ENCODE peak calls at places on chromosomes 7 and 10, in nine cellular contexts. One of them, this sample, is unnamed.
A peak's percentile ranks its signal among the peaks of the same experiment; 100 is the strongest.

GRCh38 chr10:21516270-21517131 is 9.0 kb downstream of the SKIDA1 start:
- DNase-seq in SJSA1: peak; percentile 64
- DNase-seq in T follicular helper cell: no peak
- DNase-seq in gastrocnemius medialis: peak; percentile 82
- DNase-seq in SHP77 treated with DMSO at 0.1 percent for 48 hours: no peak
- DNase-seq in AG09309: no peak
- DNase-seq in HFF-Myc: no peak
- DNase-seq in COLO829: no peak
- DNase-seq in cardiac muscle cell: peak; percentile 65
- DNase-seq in this sample: peak; percentile 52

GRCh38 chr10:7541137-7542087 is 125.4 kb downstream of the ITIH5 start:
- DNase-seq in COLO829: no peak
- DNase-seq in gastrocnemius medialis: no peak
- DNase-seq in T follicular helper cell: no peak
- DNase-seq in cardiac muscle cell: peak; percentile 77
- DNase-seq in SJSA1: peak; percentile 86
- DNase-seq in AG09309: no peak
- DNase-seq in SHP77 treated with DMSO at 0.1 percent for 48 hours: no peak
- DNase-seq in HFF-Myc: no peak
- DNase-seq in this sample: no peak

GRCh38 chr7:132009778-132010177 is 453.4 kb upstream of the PODXL start:
- DNase-seq in COLO829: no peak
- DNase-seq in SHP77 treated with DMSO at 0.1 percent for 48 hours: no peak
- DNase-seq in AG09309: no peak
- DNase-seq in gastrocnemius medialis: no peak
- DNase-seq in SJSA1: no peak
- DNase-seq in HFF-Myc: no peak
- DNase-seq in T follicular helper cell: no peak
- DNase-seq in cardiac muscle cell: no peak
- DNase-seq in this sample: no peak

GRCh38 chr10:4141471-4141870 is 356.5 kb upstream of the KLF6 start:
- DNase-seq in cardiac muscle cell: peak; percentile 37
- DNase-seq in T follicular helper cell: no peak
- DNase-seq in SJSA1: no peak
- DNase-seq in SHP77 treated with DMSO at 0.1 percent for 48 hours: no peak
- DNase-seq in HFF-Myc: no peak
- DNase-seq in COLO829: no peak
- DNase-seq in AG09309: no peak
- DNase-seq in gastrocnemius medialis: no peak
- DNase-seq in this sample: no peak

GRCh38 chr10:96014473-96015102 is 28.8 kb upstream of the CCNJ start:
- DNase-seq in cardiac muscle cell: no peak
- DNase-seq in COLO829: no peak
- DNase-seq in T follicular helper cell: no peak
- DNase-seq in SJSA1: no peak
- DNase-seq in gastrocnemius medialis: no peak
- DNase-seq in SHP77 treated with DMSO at 0.1 percent for 48 hours: no peak
- DNase-seq in HFF-Myc: no peak
- DNase-seq in AG09309: no peak
- DNase-seq in this sample: no peak

GRCh38 chr10:97822261-97822687 is 27.4 kb upstream of the GOLGA7B start:
- DNase-seq in SJSA1: no peak
- DNase-seq in HFF-Myc: no peak
- DNase-seq in SHP77 treated with DMSO at 0.1 percent for 48 hours: no peak
- DNase-seq in T follicular helper cell: no peak
- DNase-seq in COLO829: no peak
- DNase-seq in cardiac muscle cell: no peak
- DNase-seq in gastrocnemius medialis: peak; percentile 75
- DNase-seq in AG09309: no peak
- DNase-seq in this sample: peak; percentile 42

GRCh38 chr7:151343516-151343915 is 1.9 kb downstream of the NUB1 start:
- DNase-seq in SJSA1: peak; percentile 4
- DNase-seq in T follicular helper cell: no peak
- DNase-seq in cardiac muscle cell: no peak
- DNase-seq in gastrocnemius medialis: no peak
- DNase-seq in AG09309: no peak
- DNase-seq in SHP77 treated with DMSO at 0.1 percent for 48 hours: no peak
- DNase-seq in HFF-Myc: no peak
- DNase-seq in COLO829: no peak
- DNase-seq in this sample: no peak

GRCh38 chr10:69051303-69051702 is 36.6 kb upstream of the SRGN start:
- DNase-seq in SHP77 treated with DMSO at 0.1 percent for 48 hours: no peak
- DNase-seq in COLO829: no peak
- DNase-seq in AG09309: no peak
- DNase-seq in HFF-Myc: no peak
- DNase-seq in SJSA1: no peak
- DNase-seq in gastrocnemius medialis: peak; percentile 20
- DNase-seq in cardiac muscle cell: no peak
- DNase-seq in T follicular helper cell: no peak
- DNase-seq in this sample: no peak

GRCh38 chr7:17126413-17127374 is 171.8 kb upstream of the AHR start:
- DNase-seq in SJSA1: no peak
- DNase-seq in gastrocnemius medialis: no peak
- DNase-seq in COLO829: no peak
- DNase-seq in T follicular helper cell: no peak
- DNase-seq in SHP77 treated with DMSO at 0.1 percent for 48 hours: no peak
- DNase-seq in cardiac muscle cell: no peak
- DNase-seq in AG09309: no peak
- DNase-seq in HFF-Myc: no peak
- DNase-seq in this sample: no peak

GRCh38 chr10:18164771-18165361 is 24.6 kb downstream of the CACNB2 start:
- DNase-seq in gastrocnemius medialis: no peak
- DNase-seq in COLO829: no peak
- DNase-seq in cardiac muscle cell: no peak
- DNase-seq in SJSA1: no peak
- DNase-seq in SHP77 treated with DMSO at 0.1 percent for 48 hours: no peak
- DNase-seq in AG09309: peak; percentile 67
- DNase-seq in HFF-Myc: peak; percentile 64
- DNase-seq in T follicular helper cell: no peak
- DNase-seq in this sample: no peak

GRCh38 chr7:74051629-74052410 is 23.8 kb downstream of the ELN start:
- DNase-seq in SHP77 treated with DMSO at 0.1 percent for 48 hours: peak; percentile 35
- DNase-seq in SJSA1: peak; percentile 68
- DNase-seq in cardiac muscle cell: peak; percentile 34
- DNase-seq in HFF-Myc: no peak
- DNase-seq in T follicular helper cell: no peak
- DNase-seq in COLO829: no peak
- DNase-seq in AG09309: no peak
- DNase-seq in gastrocnemius medialis: no peak
- DNase-seq in this sample: peak; percentile 43

GRCh38 chr7:120955577-120956149 is 5.1 kb downstream of the ING3 start:
- DNase-seq in COLO829: no peak
- DNase-seq in gastrocnemius medialis: no peak
- DNase-seq in cardiac muscle cell: no peak
- DNase-seq in SHP77 treated with DMSO at 0.1 percent for 48 hours: no peak
- DNase-seq in AG09309: no peak
- DNase-seq in T follicular helper cell: no peak
- DNase-seq in SJSA1: no peak
- DNase-seq in HFF-Myc: no peak
- DNase-seq in this sample: no peak

GRCh38 chr10:52391927-52392602 is 78.0 kb downstream of the DKK1 start:
- DNase-seq in COLO829: no peak
- DNase-seq in AG09309: no peak
- DNase-seq in T follicular helper cell: no peak
- DNase-seq in SHP77 treated with DMSO at 0.1 percent for 48 hours: no peak
- DNase-seq in gastrocnemius medialis: no peak
- DNase-seq in HFF-Myc: no peak
- DNase-seq in cardiac muscle cell: no peak
- DNase-seq in SJSA1: no peak
- DNase-seq in this sample: peak; percentile 15

GRCh38 chr7:19353158-19353557 is 207.9 kb upstream of the FERD3L start:
- DNase-seq in HFF-Myc: no peak
- DNase-seq in AG09309: no peak
- DNase-seq in T follicular helper cell: no peak
- DNase-seq in gastrocnemius medialis: no peak
- DNase-seq in cardiac muscle cell: no peak
- DNase-seq in SJSA1: no peak
- DNase-seq in SHP77 treated with DMSO at 0.1 percent for 48 hours: no peak
- DNase-seq in COLO829: no peak
- DNase-seq in this sample: no peak

GRCh38 chr10:96678725-96679124 is 41.6 kb downstream of the PIK3AP1 start:
- DNase-seq in COLO829: no peak
- DNase-seq in SHP77 treated with DMSO at 0.1 percent for 48 hours: no peak
- DNase-seq in gastrocnemius medialis: no peak
- DNase-seq in SJSA1: no peak
- DNase-seq in HFF-Myc: no peak
- DNase-seq in AG09309: no peak
- DNase-seq in T follicular helper cell: no peak
- DNase-seq in cardiac muscle cell: no peak
- DNase-seq in this sample: no peak